ENCODE peak calls at places on chromosomes 2 and 18, in nine cellular contexts. O, Q, G, E, T, B, W, D and R are unnamed samples.

GRCh38 chr2:39706350-39706749 is 40.6 kb downstream of the TMEM178A start:
- DNase-seq in T (no peak), O (no peak), Q (no peak), G (no peak), W (no peak), E (no peak), B (no peak), D (no peak), R (no peak)

GRCh38 chr2:237223208-237223861 is 137.6 kb downstream of the COPS8 start:
- DNase-seq in W (no peak), E (peak; percentile 67), T (no peak), B (no peak), Q (no peak), G (no peak), O (no peak), D (peak; percentile 97), R (no peak)

GRCh38 chr2:120346667-120347358 is 877 bp downstream of the INHBB start:
- DNase-seq in E (no peak), Q (no peak), D (peak; percentile 68), B (peak; percentile 55), G (peak; percentile 62), W (no peak), T (peak; percentile 66), O (no peak), R (peak; percentile 28)

GRCh38 chr18:24187049-24187448 is 48.2 kb downstream of the CABYR start:
- DNase-seq in Q (no peak), G (no peak), D (no peak), T (no peak), B (no peak), O (no peak), E (no peak), W (peak; percentile 63), R (no peak)

GRCh38 chr2:96470636-96471035 is 34.5 kb downstream of the NEURL3 start:
- DNase-seq in D (peak; percentile 32), T (peak; percentile 74), G (peak; percentile 78), W (no peak), E (no peak), O (no peak), Q (no peak), B (peak; percentile 87), R (peak; percentile 31)

GRCh38 chr2:127605691-127606277 is 40.2 kb upstream of the GPR17 start:
- DNase-seq in G (no peak), D (no peak), T (no peak), B (no peak), E (no peak), Q (no peak), W (no peak), O (no peak), R (no peak)

GRCh38 chr2:234929002-234929401 is 22.8 kb upstream of the SH3BP4 start:
- DNase-seq in Q (no peak), O (no peak), G (no peak), E (no peak), D (no peak), B (no peak), W (no peak), T (no peak), R (no peak)

GRCh38 chr2:105868060-105868459 is 123.3 kb downstream of the NCK2 start:
- DNase-seq in D (peak; percentile 18), E (no peak), B (no peak), G (no peak), O (no peak), W (no peak), T (no peak), Q (no peak), R (no peak)

GRCh38 chr2:12715258-12715865 is 1.4 kb upstream of the TRIB2 start:
- DNase-seq in G (no peak), D (peak; percentile 16), T (no peak), O (no peak), Q (no peak), W (no peak), E (no peak), B (peak; percentile 15), R (no peak)

GRCh38 chr2:43225093-43225787 is 1.2 kb downstream of the ZFP36L2 start:
- DNase-seq in D (peak; percentile 82), T (peak; percentile 51), W (peak; percentile 55), E (peak; percentile 42), G (peak; percentile 74), Q (peak; percentile 82), B (peak; percentile 60), O (no peak), R (peak; percentile 70)

GRCh38 chr18:62812891-62813290 is 97.5 kb downstream of the PHLPP1 start:
- DNase-seq in W (no peak), B (no peak), O (no peak), E (no peak), Q (no peak), D (no peak), T (no peak), G (no peak), R (no peak)

GRCh38 chr18:62810682-62811081 is 95.3 kb downstream of the PHLPP1 start:
- DNase-seq in B (no peak), E (no peak), W (no peak), Q (no peak), O (no peak), T (no peak), D (no peak), G (no peak), R (no peak)

GRCh38 chr18:62812242-62812641 is 96.9 kb downstream of the PHLPP1 start:
- DNase-seq in B (no peak), O (no peak), T (no peak), E (peak; percentile 84), D (no peak), Q (no peak), W (no peak), G (no peak), R (peak; percentile 71)

GRCh38 chr18:62811674-62812073 is 96.3 kb downstream of the PHLPP1 start:
- DNase-seq in T (no peak), G (no peak), W (no peak), Q (no peak), E (no peak), D (no peak), O (no peak), B (no peak), R (no peak)

DNA sequence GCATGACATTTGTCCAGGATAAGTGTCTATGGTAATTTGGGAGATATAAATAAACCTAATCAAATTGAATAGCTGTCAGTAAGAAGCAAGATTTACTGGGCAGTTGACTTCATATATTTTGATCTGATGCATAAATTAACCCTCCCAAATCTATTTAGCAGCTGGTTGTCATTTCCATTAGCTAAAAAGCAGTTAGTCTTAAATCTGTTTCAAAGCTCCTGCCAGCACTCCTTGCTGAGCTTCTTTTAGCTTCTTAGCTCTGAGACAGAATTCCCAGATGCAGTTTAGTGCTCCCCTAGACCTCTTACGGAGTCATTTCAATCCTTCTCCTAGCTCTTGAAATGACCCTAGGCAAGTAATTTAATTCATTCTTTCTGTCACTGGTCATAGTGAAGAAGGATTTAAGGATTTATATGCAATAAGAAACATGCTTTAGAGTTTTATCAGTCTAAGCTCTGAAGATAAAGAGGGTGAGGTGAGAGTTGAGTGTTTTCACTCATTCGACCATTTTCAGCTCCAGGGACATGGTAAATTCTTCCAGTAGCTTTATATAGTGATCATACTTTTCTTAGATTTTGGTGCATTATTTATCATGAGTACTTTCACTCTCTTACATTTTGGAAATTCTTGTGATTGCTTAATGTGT is 98.9 kb downstream of the PHLPP1 start:
- DNase-seq in O (no peak), D (no peak), B (no peak), T (no peak), E (no peak), W (no peak), G (peak; percentile 39), Q (no peak), R (no peak)
- TF ChIP-seq EZH2phosphoT487 in O (no peak), D (no peak), B (no peak), T (no peak), E (no peak), W (no peak), G (no peak), Q (no peak), R (no peak)

GRCh38 chr2:42057159-42057901 is 9.5 kb downstream of the PKDCC start:
- DNase-seq in D (no peak), G (no peak), E (no peak), T (no peak), B (no peak), W (no peak), O (no peak), Q (no peak), R (no peak)
- H4K20me1 ChIP-seq in D (no peaks in the 10 kb centered on the region), G (peaks cover 87% of the 10 kb centered on the region), E (no peaks in the 10 kb centered on the region), T (no peaks in the 10 kb centered on the region), B (no peaks in the 10 kb centered on the region), W (no peaks in the 10 kb centered on the region), O (no peaks in the 10 kb centered on the region), Q (no peaks in the 10 kb centered on the region), R (no peaks in the 10 kb centered on the region)

GRCh38 chr2:42102606-42103450 is 55.0 kb downstream of the PKDCC start:
- DNase-seq in W (no peak), Q (no peak), G (peak; percentile 89), B (peak; percentile 98), E (no peak), D (no peak), O (no peak), T (peak; percentile 52), R (peak; percentile 81)

GRCh38 chr2:42098571-42099430 is 51.0 kb downstream of the PKDCC start:
- DNase-seq in G (no peak), E (no peak), Q (peak; percentile 35), T (no peak), W (no peak), B (no peak), D (peak; percentile 49), O (no peak), R (no peak)

GRCh38 chr2:42101641-42102605 is 54.1 kb downstream of the PKDCC start:
- DNase-seq in W (peak; percentile 92), G (peak; percentile 52), Q (peak; percentile 40), T (no peak), B (peak; percentile 72), D (peak; percentile 82), O (no peak), E (peak; percentile 23), R (peak; percentile 80)

GRCh38 chr2:42099431-42100173 is 51.8 kb downstream of the PKDCC start:
- DNase-seq in G (no peak), O (no peak), E (no peak), W (peak; percentile 60), B (no peak), Q (peak; percentile 69), T (no peak), D (no peak), R (no peak)

GRCh38 chr2:42100696-42101585 is 53.1 kb downstream of the PKDCC start:
- DNase-seq in O (no peak), T (no peak), Q (no peak), E (peak; percentile 58), G (peak; percentile 77), D (peak; percentile 80), B (peak; percentile 78), W (peak; percentile 56), R (peak; percentile 76)
- H3K4me3 ChIP-seq in O (no peak overlapping the region), T (no peak overlapping the region), Q (no peak overlapping the region), E (peak overlapping the region; percentile 60), G (peak overlapping the region; percentile 38), D (peak overlapping the region; percentile 51), B (peak overlapping the region; percentile 56), W (peak overlapping the region; percentile 57), R (no peak overlapping the region)

GRCh38 chr2:177842243-177842642 is 230.3 kb downstream of the PDE11A start:
- DNase-seq in D (no peak), T (no peak), E (no peak), Q (no peak), W (no peak), B (no peak), O (no peak), G (no peak), R (no peak)

DNA sequence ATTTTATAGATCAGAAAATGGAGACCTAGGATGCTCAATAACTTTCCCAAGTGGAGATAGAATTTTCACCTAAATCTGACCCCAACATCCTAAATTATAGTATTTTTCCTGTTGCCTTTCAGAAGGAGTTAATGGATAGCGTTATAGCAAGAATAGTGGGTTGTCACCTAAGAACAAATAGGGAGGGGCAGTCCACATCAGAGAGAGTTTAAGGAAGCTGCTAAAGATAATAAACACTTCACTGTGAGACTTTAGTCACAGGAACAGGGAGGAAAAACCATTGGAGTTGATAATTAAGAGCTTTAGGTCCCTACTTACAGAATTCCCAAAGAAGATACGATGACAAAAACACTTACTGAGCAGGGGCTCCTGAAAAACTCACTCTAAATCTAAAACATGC is 229.4 kb downstream of the PDE11A start:
- DNase-seq in G (no peak), B (no peak), T (no peak), D (no peak), Q (no peak), E (no peak), O (no peak), W (no peak), R (no peak)
- TF ChIP-seq EZH2phosphoT487 in G (no peak), B (no peak), T (no peak), D (no peak), Q (no peak), E (no peak), O (no peak), W (no peak), R (no peak)